ENCODE peak calls at places on chromosomes 16 and 17, in six cellular contexts. R, C, H, E, P and O are unnamed samples.

GRCh38 chr17:44826123-44826790 is 3.8 kb downstream of the GJC1 start:
- DNase-seq in E (no peak), C (no peak), P (no peak), H (no peak), R (no peak), O (peak)

GRCh38 chr16:12235110-12235509 is 258.6 kb downstream of the SNX29 start:
- DNase-seq in R (no peak), C (no peak), H (no peak), E (no peak), P (no peak), O (no peak)

GRCh38 chr17:13266596-13266995 is 248.8 kb upstream of the ELAC2 start:
- DNase-seq in P (no peak), C (no peak), E (no peak), H (no peak), R (no peak), O (peak)

GRCh38 chr17:1455291-1455747 is 713 bp downstream of the CRK start:
- DNase-seq in C (peak), P (peak), H (peak), E (peak), R (no peak), O (peak)

GRCh38 chr17:66123163-66123562 is 68.8 kb downstream of the CEP112 start:
- DNase-seq in P (no peak), E (no peak), C (no peak), H (no peak), R (no peak), O (peak)

GRCh38 chr17:77288115-77288619 is 147.4 kb downstream of the SEC14L1 start:
- DNase-seq in P (peak), E (no peak), R (no peak), C (no peak), H (no peak), O (no peak)

GRCh38 chr17:68519911-68520310 is 7.7 kb downstream of the PRKAR1A start:
- DNase-seq in H (no peak), R (no peak), C (no peak), E (no peak), P (no peak), O (no peak)

GRCh38 chr17:64107517-64108235 is 22.3 kb downstream of the ERN1 start:
- DNase-seq in C (no peak), E (no peak), R (no peak), H (no peak), P (no peak), O (no peak)

GRCh38 chr17:63516910-63517824 is 6.0 kb upstream of the KCNH6 start:
- DNase-seq in R (no peak), H (peak), P (peak), E (no peak), C (no peak), O (no peak)

GRCh38 chr16:50932348-50932916 is 190.5 kb downstream of the CYLD start:
- DNase-seq in C (no peak), E (no peak), H (no peak), R (no peak), P (no peak), O (no peak)
- TF ChIP-seq CTCF in C (no peak), E (no peak), H (no peak), R (no peak), P (no peak), O (no peak)

GRCh38 chr16:89355036-89355435 is 135.3 kb downstream of the ANKRD11 start:
- DNase-seq in H (no peak), R (no peak), P (no peak), E (no peak), C (no peak), O (no peak)

GRCh38 chr16:89355686-89356085 is 134.7 kb downstream of the ANKRD11 start:
- DNase-seq in C (no peak), P (no peak), H (no peak), R (no peak), E (no peak), O (no peak)

GRCh38 chr16:89357460-89357859 is 132.9 kb downstream of the ANKRD11 start:
- DNase-seq in C (no peak), H (no peak), E (peak), R (no peak), P (no peak), O (no peak)

GRCh38 chr16:89358030-89359005 is 132.0 kb downstream of the ANKRD11 start:
- DNase-seq in C (no peak), R (no peak), E (no peak), P (no peak), H (no peak), O (no peak)

DNA sequence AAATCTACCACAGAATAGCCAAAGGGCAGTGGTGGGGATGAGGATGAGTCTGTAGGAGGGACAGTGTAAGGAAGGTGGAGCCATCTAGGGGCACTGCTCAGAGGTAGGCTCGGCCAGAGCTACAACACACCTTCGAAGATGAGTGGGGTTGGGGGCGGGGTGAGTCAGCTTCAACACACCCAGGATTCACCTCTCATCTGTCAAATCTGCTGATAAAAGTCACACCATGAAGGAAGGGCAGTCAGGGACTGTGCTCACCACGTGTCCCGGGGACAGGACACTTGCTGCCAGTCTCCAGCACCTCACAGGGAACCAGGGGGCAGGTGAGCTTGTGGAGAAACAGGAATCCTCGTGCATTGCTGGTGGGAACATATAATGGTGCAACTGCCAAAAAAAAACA is 133.3 kb downstream of the ANKRD11 start:
- DNase-seq in H (no peak), E (no peak), P (no peak), R (no peak), C (no peak), O (no peak)
- TF ChIP-seq CTCF in H (peak), E (no peak), P (no peak), R (no peak), C (no peak), O (no peak)

DNA sequence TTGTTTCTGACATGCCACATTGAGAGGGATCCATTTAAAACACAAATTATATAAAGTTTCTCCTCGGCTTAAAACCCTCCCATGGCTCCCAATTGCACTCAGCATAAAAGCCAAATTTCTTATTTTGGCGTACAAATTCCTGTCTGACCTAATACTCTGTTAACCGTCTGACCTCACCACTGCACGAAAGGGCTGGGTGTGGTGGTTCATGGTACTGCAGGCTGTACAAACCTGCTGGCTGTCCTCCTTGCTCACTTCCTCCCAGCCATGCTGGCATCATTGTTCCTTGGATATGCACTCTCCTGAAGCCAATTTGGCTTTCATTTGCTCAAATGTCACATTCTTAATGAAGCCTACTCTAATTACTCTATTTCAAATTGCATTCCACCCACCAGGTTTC is 301.6 kb upstream of the C16orf82 start:
- DNase-seq in H (no peak), P (peak), E (no peak), C (no peak), R (no peak), O (no peak)
- TF ChIP-seq CTCF in H (peak), P (no peak), E (peak), C (peak), R (no peak), O (no peak)

GRCh38 chr17:82098169-82098938 is at the start of gene FASN:
- DNase-seq in R (peak), C (peak), E (peak), P (peak), H (peak), O (peak)

GRCh38 chr17:82095777-82096708 is 2.0 kb downstream of the FASN start:
- DNase-seq in H (no peak), C (no peak), R (no peak), E (no peak), P (no peak), O (no peak)

GRCh38 chr17:82097919-82098168 is 192 bp downstream of the FASN start:
- DNase-seq in P (no peak), H (no peak), C (no peak), E (no peak), R (no peak), O (no peak)

GRCh38 chr17:82096709-82097186 is 1.3 kb downstream of the FASN start:
- DNase-seq in E (no peak), P (no peak), H (no peak), C (no peak), R (no peak), O (no peak)

GRCh38 chr17:82097187-82097918 is 683 bp downstream of the FASN start:
- DNase-seq in H (peak), R (no peak), P (peak), E (no peak), C (peak), O (peak)
- TF ChIP-seq CTCF in H (no peak), R (no peak), P (no peak), E (no peak), C (no peak), O (no peak)

GRCh38 chr16:56269824-56270684 is 78.8 kb downstream of the GNAO1 start:
- DNase-seq in C (no peak), P (peak), R (no peak), H (peak), E (no peak), O (peak)
- TF ChIP-seq CTCF in C (no peak), P (no peak), R (no peak), H (peak), E (no peak), O (peak)

GRCh38 chr17:3891626-3892094 is 1.2 kb downstream of the CAMKK1 start:
- DNase-seq in P (no peak), R (no peak), C (no peak), H (no peak), E (no peak), O (no peak)

GRCh38 chr17:3893720-3894116 is 865 bp upstream of the CAMKK1 start:
- DNase-seq in E (no peak), P (no peak), R (no peak), H (no peak), C (no peak), O (no peak)

GRCh38 chr17:3890893-3891219 is 2.0 kb downstream of the CAMKK1 start:
- DNase-seq in H (no peak), C (no peak), P (no peak), R (no peak), E (no peak), O (no peak)

GRCh38 chr17:3893003-3893719 is at the start of gene CAMKK1:
- DNase-seq in C (peak), P (peak), E (peak), H (peak), R (peak), O (no peak)

DNA sequence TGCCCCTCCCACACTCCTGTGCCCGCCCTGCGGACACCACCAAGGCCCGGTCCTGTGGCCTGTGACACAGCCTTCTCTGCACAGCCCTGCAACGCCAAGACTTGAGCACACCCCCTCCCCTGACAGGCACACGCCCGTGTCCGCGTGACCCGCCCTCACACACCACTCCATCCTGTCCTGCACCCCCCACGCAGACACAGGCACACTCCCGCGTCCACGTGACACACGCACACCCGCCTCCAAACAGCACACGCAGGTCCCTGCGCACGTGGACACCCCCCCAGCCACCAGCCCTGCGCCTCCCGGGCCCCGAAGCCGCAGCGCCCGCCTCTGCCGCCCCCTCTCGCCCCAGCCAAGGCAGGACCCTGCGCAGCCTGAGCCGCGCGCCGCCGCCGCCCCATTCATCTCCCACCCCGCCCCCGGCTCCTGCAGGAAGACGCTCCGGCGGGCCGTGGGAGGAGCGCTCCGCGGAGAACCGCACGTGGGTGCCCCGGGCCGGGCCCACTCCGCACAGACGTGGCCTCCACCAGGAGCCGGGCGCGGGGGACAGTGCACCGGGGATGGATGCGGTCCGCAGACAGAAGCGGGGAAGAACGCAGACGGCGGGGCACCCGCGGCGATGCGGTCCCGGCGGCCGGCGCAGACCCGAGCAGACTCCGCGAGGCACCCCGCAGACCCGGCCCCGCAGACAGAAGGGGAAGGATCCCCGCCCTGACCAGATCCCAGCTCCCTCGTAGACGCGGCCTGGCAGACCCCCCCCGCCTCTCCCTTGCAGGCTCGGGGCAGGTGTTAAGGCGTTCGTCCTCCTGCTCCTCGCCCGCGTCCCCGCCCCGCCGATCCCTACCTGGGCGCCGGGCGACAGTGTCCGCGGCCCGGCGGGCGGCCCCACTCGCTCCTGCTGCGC is 506 bp downstream of the CAMKK1 start:
- DNase-seq in H (peak), C (peak), P (peak), R (peak), E (peak), O (no peak)
- TF ChIP-seq CTCF in H (no peak), C (no peak), P (no peak), R (no peak), E (no peak), O (no peak)